ENCODE peak calls at places on chromosomes 5 and 9, in four cellular contexts. N is left ventricle myocardium superior; Q is foreskin keratinocyte; I is CD4-positive, alpha-beta memory T cell. J is an unnamed sample.
A peak's percentile ranks its signal among the peaks of the same experiment; 100 is the strongest.

GRCh38 chr5:94057655-94058054 is 316.3 kb upstream of the POU5F2 start:
- DNase-seq in I (no peak), N (no peak), Q (no peak), J (no peak)

GRCh38 chr5:73534971-73535370 is 30.5 kb downstream of the ANKRA2 start:
- DNase-seq in Q (no peak), I (no peak), N (no peak), J (no peak)

GRCh38 chr9:114279693-114280092 is 43.2 kb upstream of the ORM1 start:
- DNase-seq in I (peak; percentile 19), N (no peak), Q (no peak), J (no peak)

GRCh38 chr9:71656496-71656895 is 111.8 kb downstream of the CEMIP2 start:
- DNase-seq in I (no peak), N (no peak), Q (no peak), J (no peak)

GRCh38 chr5:61840354-61840753 is 465.7 kb upstream of the KIF2A start:
- DNase-seq in Q (peak; percentile 25), N (no peak), I (no peak), J (no peak)

GRCh38 chr5:14672508-14673394 is 8.2 kb downstream of the OTULIN start:
- DNase-seq in N (no peak), Q (peak; percentile 9), I (no peak), J (no peak)

GRCh38 chr5:154520861-154521453 is 42.9 kb upstream of the HAND1 start:
- DNase-seq in I (no peak), Q (peak; percentile 42), N (no peak), J (peak; percentile 8)

GRCh38 chr9:75640250-75640649 is 250.2 kb upstream of the PCSK5 start:
- DNase-seq in N (no peak), I (no peak), Q (no peak), J (no peak)

GRCh38 chr5:170861855-170862766 is at the start of gene RANBP17:
- DNase-seq in I (no peak), N (peak; percentile 59), Q (peak; percentile 60), J (no peak)

GRCh38 chr5:93579561-93580386 is 1.2 kb downstream of the NR2F1-AS1 start:
- DNase-seq in I (no peak), Q (peak; percentile 42), N (peak; percentile 52), J (no peak)

GRCh38 chr9:124800306-124801259 is 23.6 kb downstream of the OLFML2A start:
- DNase-seq in Q (peak; percentile 52), I (no peak), N (peak; percentile 58), J (no peak)

GRCh38 chr9:20315672-20316071 is 306.6 kb downstream of the MLLT3 start:
- DNase-seq in N (no peak), Q (peak; percentile 92), I (no peak), J (no peak)

GRCh38 chr5:35884789-35885172 is 28.1 kb downstream of the IL7R start:
- DNase-seq in Q (no peak), N (no peak), I (no peak), J (no peak)

GRCh38 chr9:131693163-131693562 is 46.7 kb downstream of the RAPGEF1 start:
- DNase-seq in Q (no peak), I (no peak), N (no peak), J (no peak)

GRCh38 chr9:83027153-83027867 is 35.6 kb downstream of the RASEF start:
- DNase-seq in N (no peak), I (no peak), Q (peak; percentile 92), J (no peak)

GRCh38 chr5:12023614-12024241 is 119.5 kb upstream of the CTNND2 start:
- DNase-seq in Q (peak; percentile 32), I (no peak), N (no peak), J (no peak)

GRCh38 chr5:178113141-178113787 is at the start of gene N4BP3:
- DNase-seq in I (peak; percentile 85), Q (peak; percentile 53), N (peak; percentile 64), J (peak; percentile 75)

GRCh38 chr5:116605310-116606070 is 30.9 kb upstream of the SEMA6A start:
- DNase-seq in Q (no peak), N (no peak), I (no peak), J (no peak)

GRCh38 chr9:82466616-82467251 is 478.2 kb downstream of the SPATA31D1 start:
- DNase-seq in N (peak; percentile 25), Q (peak; percentile 13), I (no peak), J (no peak)

GRCh38 chr5:158832096-158832495 is 267.6 kb downstream of the EBF1 start:
- DNase-seq in Q (peak; percentile 0), N (no peak), I (no peak), J (no peak)

GRCh38 chr9:2180171-2180570 is 165.0 kb downstream of the SMARCA2 start:
- DNase-seq in N (no peak), I (no peak), Q (no peak), J (no peak)

GRCh38 chr9:93098236-93098946 is 2.4 kb downstream of the CARD19 start:
- DNase-seq in Q (peak; percentile 85), N (peak; percentile 90), I (peak; percentile 74), J (peak; percentile 44)

GRCh38 chr9:114378883-114379282 is 8.9 kb downstream of the AKNA start:
- DNase-seq in I (no peak), N (no peak), Q (no peak), J (no peak)

GRCh38 chr9:125393426-125393825 is 131.8 kb downstream of the GAPVD1 start:
- DNase-seq in Q (peak; percentile 94), I (no peak), N (no peak), J (no peak)

GRCh38 chr9:34553511-34554021 is 30.8 kb upstream of the ENHO start:
- DNase-seq in N (no peak), Q (no peak), I (no peak), J (no peak)

GRCh38 chr9:119375892-119376291 is 6.7 kb upstream of the BRINP1 start:
- DNase-seq in N (no peak), I (no peak), Q (peak; percentile 30), J (no peak)

GRCh38 chr5:78526049-78526525 is 122.5 kb downstream of the LHFPL2 start:
- DNase-seq in Q (peak; percentile 89), N (no peak), I (no peak), J (no peak)

GRCh38 chr5:43602456-43602817 is 543 bp upstream of the NNT start:
- DNase-seq in I (peak; percentile 47), Q (peak; percentile 58), N (peak; percentile 30), J (peak; percentile 17)

GRCh38 chr5:136034976-136035375 is 6.2 kb downstream of the TGFBI start:
- DNase-seq in Q (no peak), N (peak; percentile 71), I (no peak), J (no peak)

GRCh38 chr9:37650873-37651768 is at the start of gene FRMPD1:
- DNase-seq in N (peak; percentile 82), Q (peak; percentile 6), I (peak; percentile 58), J (peak; percentile 62)

GRCh38 chr9:136562746-136563506 is 17.1 kb upstream of the NOTCH1 start:
- DNase-seq in I (no peak), N (peak; percentile 48), Q (no peak), J (no peak)

GRCh38 chr5:180291943-180292831 is at the start of gene MAPK9:
- DNase-seq in I (peak; percentile 95), Q (peak; percentile 41), N (peak; percentile 94), J (peak; percentile 83)

GRCh38 chr9:123798203-123798602 is 131.7 kb downstream of the DENND1A start:
- DNase-seq in Q (no peak), N (no peak), I (no peak), J (no peak)

GRCh38 chr5:112772095-112772494 is 34.4 kb downstream of the APC start:
- DNase-seq in I (no peak), Q (no peak), N (no peak), J (no peak)

GRCh38 chr5:118553662-118554061 is 434.7 kb downstream of the DTWD2 start:
- DNase-seq in Q (peak; percentile 32), N (peak; percentile 39), I (no peak), J (no peak)

GRCh38 chr9:93890436-93890935 is 64.7 kb downstream of the BARX1 start:
- DNase-seq in I (no peak), N (no peak), Q (no peak), J (no peak)